ENCODE peak calls at places on chromosome 21, in ten cellular contexts. B is GM12878, Q is suprapubic skin, F is HCT116, J is K562, G is stomach, O is H1, U is sigmoid colon, X is spleen, H is prostate gland. A is an unnamed sample.

GRCh38 chr21:35002879-35003722 is 46.0 kb downstream of the RUNX1 start:
- DNase-seq in F (no peak), G (no peak), B (no peak), U (no peak), O (no peak), Q (no peak), H (no peak), X (no peak), J (no peak), A (no peak)

GRCh38 chr21:37564924-37565529 is 198.5 kb downstream of the DYRK1A start:
- DNase-seq in G (no peak), J (no peak), F (no peak), Q (no peak), O (peak; percentile 56), U (no peak), X (no peak), B (no peak), H (no peak), A (no peak)

GRCh38 chr21:14482165-14482564 is 64.0 kb downstream of the SAMSN1 start:
- DNase-seq in Q (no peak), G (no peak), O (no peak), X (no peak), U (no peak), J (no peak), B (no peak), F (no peak), H (no peak), A (no peak)

GRCh38 chr21:28410264-28410663 is 582.4 kb downstream of the LTN1 start:
- DNase-seq in J (no peak), H (no peak), B (no peak), U (no peak), O (no peak), X (no peak), F (no peak), G (no peak), Q (no peak), A (no peak)

GRCh38 chr21:19198801-19199200 is 795.2 kb upstream of the TMPRSS15 start:
- DNase-seq in Q (no peak), U (no peak), B (no peak), X (no peak), F (no peak), H (no peak), G (no peak), O (no peak), J (no peak), A (no peak)

GRCh38 chr21:44582980-44583799 is 2.8 kb upstream of the KRTAP10-5 start:
- DNase-seq in X (no peak), F (no peak), O (no peak), H (peak; percentile 33), B (no peak), Q (no peak), J (no peak), U (no peak), G (no peak), A (peak; percentile 33)

GRCh38 chr21:36557316-36557715 is 77.4 kb upstream of the CLDN14 start:
- DNase-seq in H (no peak), J (no peak), F (no peak), G (no peak), B (no peak), X (no peak), Q (no peak), U (no peak), O (no peak), A (no peak)

GRCh38 chr21:26845066-26845749 is at the start of gene ADAMTS1:
- DNase-seq in F (no peak), X (peak; percentile 85), O (peak; percentile 91), G (peak; percentile 71), H (peak; percentile 68), U (peak; percentile 98), J (no peak), Q (peak; percentile 95), B (no peak), A (peak; percentile 71)

GRCh38 chr21:19523731-19524130 is 1120.1 kb upstream of the TMPRSS15 start:
- DNase-seq in J (no peak), B (no peak), X (no peak), O (no peak), Q (no peak), G (no peak), F (no peak), U (no peak), H (no peak), A (no peak)

GRCh38 chr21:35136586-35137254 is 87.6 kb upstream of the RUNX1 start:
- DNase-seq in J (peak; percentile 58), X (no peak), G (peak; percentile 31), B (no peak), O (no peak), U (no peak), Q (no peak), H (no peak), F (peak; percentile 72), A (no peak)

GRCh38 chr21:33461538-33462250 is 18.1 kb downstream of the TMEM50B start:
- DNase-seq in J (no peak), X (no peak), H (no peak), O (no peak), G (no peak), F (no peak), B (no peak), Q (no peak), U (no peak), A (no peak)

GRCh38 chr21:29230541-29231275 is 68.0 kb upstream of the BACH1 start:
- DNase-seq in H (no peak), F (no peak), J (no peak), U (no peak), G (no peak), O (no peak), X (no peak), B (no peak), Q (no peak), A (no peak)

GRCh38 chr21:35025206-35026152 is 23.6 kb downstream of the RUNX1 start:
- DNase-seq in Q (no peak), O (no peak), X (no peak), F (no peak), U (no peak), J (no peak), H (no peak), G (no peak), B (no peak), A (no peak)

GRCh38 chr21:28712396-28712795 is 280.3 kb downstream of the LTN1 start:
- DNase-seq in B (no peak), Q (no peak), F (no peak), U (no peak), G (no peak), O (no peak), J (no peak), X (no peak), H (no peak), A (no peak)

GRCh38 chr21:43645414-43645891 is 13.8 kb downstream of the HSF2BP start:
- DNase-seq in J (peak; percentile 62), X (no peak), G (peak; percentile 57), O (no peak), U (peak; percentile 73), B (no peak), Q (no peak), H (peak; percentile 64), F (no peak), A (no peak)

GRCh38 chr21:45270306-45270821 is 17.3 kb downstream of the POFUT2 start:
- DNase-seq in Q (peak; percentile 40), G (peak; percentile 21), B (no peak), O (no peak), X (peak; percentile 37), U (peak; percentile 46), F (no peak), J (no peak), H (no peak), A (no peak)

GRCh38 chr21:27076035-27076434 is 109.1 kb upstream of the ADAMTS5 start:
- DNase-seq in O (no peak), Q (no peak), G (no peak), U (no peak), J (no peak), H (no peak), F (no peak), B (no peak), X (no peak), A (no peak)

GRCh38 chr21:35547946-35548774 is 499.1 kb upstream of the RUNX1 start:
- DNase-seq in Q (no peak), J (peak; percentile 71), B (no peak), G (no peak), X (no peak), U (no peak), H (no peak), O (no peak), F (no peak), A (no peak)

GRCh38 chr21:21297211-21297610 is 299.0 kb downstream of the NCAM2 start:
- DNase-seq in O (no peak), X (no peak), H (no peak), Q (no peak), B (no peak), U (no peak), F (no peak), J (no peak), G (no peak), A (no peak)

GRCh38 chr21:21457077-21457476 is 458.9 kb downstream of the NCAM2 start:
- DNase-seq in Q (no peak), H (no peak), U (no peak), F (no peak), B (no peak), G (no peak), X (no peak), O (no peak), J (no peak), A (no peak)

GRCh38 chr21:37582613-37583012 is 216.0 kb downstream of the DYRK1A start:
- DNase-seq in Q (no peak), O (no peak), U (no peak), J (peak; percentile 77), G (no peak), H (peak; percentile 12), X (no peak), F (peak; percentile 18), B (no peak), A (no peak)

GRCh38 chr21:25080706-25081495 is 526.4 kb downstream of the MRPL39 start:
- DNase-seq in J (no peak), X (no peak), G (no peak), Q (no peak), B (no peak), F (no peak), U (no peak), H (no peak), O (no peak), A (no peak)
- H3K9me3 ChIP-seq in J (no peaks in the 10 kb centered on the region), X (no peaks in the 10 kb centered on the region), G (no peaks in the 10 kb centered on the region), Q (no peaks in the 10 kb centered on the region), B (no peaks in the 10 kb centered on the region), F (peaks cover 24% of the 10 kb centered on the region), U (no peaks in the 10 kb centered on the region), H (no peaks in the 10 kb centered on the region), O (no peaks in the 10 kb centered on the region), A (no peaks in the 10 kb centered on the region)

GRCh38 chr21:25465263-25465662 is 142.0 kb downstream of the MRPL39 start:
- DNase-seq in G (no peak), O (no peak), F (no peak), X (no peak), Q (no peak), B (no peak), H (no peak), U (no peak), J (no peak), A (no peak)
- TF ChIP-seq POLR2AphosphoS5 in G (no peak), O (no peak), F (no peak), X (no peak), Q (no peak), B (peak; percentile 29), H (no peak), U (no peak), J (no peak), A (no peak)

GRCh38 chr21:31288191-31288590 is 55.9 kb downstream of the TIAM1 start:
- DNase-seq in F (no peak), B (no peak), G (no peak), O (no peak), J (no peak), X (no peak), H (no peak), U (no peak), Q (no peak), A (no peak)
- TF ChIP-seq POLR2A in F (no peak), B (no peak), G (no peak), O (no peak), J (no peak), X (no peak), H (no peak), U (no peak), Q (no peak), A (no peak)

GRCh38 chr21:7947422-7947821 is 2574.0 kb upstream of the TPTE start:
- DNase-seq in O (no peak), Q (no peak), G (no peak), H (no peak), X (no peak), U (no peak), J (no peak), F (no peak), B (no peak), A (no peak)
- H3K9me3 ChIP-seq in O (peaks cover 68% of the 10 kb centered on the region), Q (peaks cover 96% of the 10 kb centered on the region), G (no peaks in the 10 kb centered on the region), H (peaks cover 10% of the 10 kb centered on the region), X (no peaks in the 10 kb centered on the region), U (peaks cover 37% of the 10 kb centered on the region), J (no peaks in the 10 kb centered on the region), F (peaks cover 97% of the 10 kb centered on the region), B (peaks cover 7% of the 10 kb centered on the region), A (peaks cover 100% of the 10 kb centered on the region)